ENCODE peak calls at places on chromosomes 12 and 14, in eight cellular contexts. One of them, this sample, is unnamed.

GRCh38 chr14:50860478-50861086 is 11.3 kb upstream of the ABHD12B start:
- DNase-seq in foreskin fibroblast: peak
- DNase-seq in A549: peak
- DNase-seq in body of pancreas: peak
- DNase-seq in IMR-90: peak
- DNase-seq in fibroblast of lung: peak
- DNase-seq in heart right ventricle: peak
- DNase-seq in CD8-positive, alpha-beta T cell: peak
- DNase-seq in this sample: peak

GRCh38 chr12:74393265-74393664 is 144.4 kb upstream of the ATXN7L3B start:
- DNase-seq in foreskin fibroblast: no peak
- DNase-seq in fibroblast of lung: no peak
- DNase-seq in IMR-90: no peak
- DNase-seq in CD8-positive, alpha-beta T cell: no peak
- DNase-seq in heart right ventricle: no peak
- DNase-seq in body of pancreas: no peak
- DNase-seq in A549: peak
- DNase-seq in this sample: no peak

GRCh38 chr14:70045715-70046535 is 142.8 kb downstream of the SLC8A3 start:
- DNase-seq in body of pancreas: peak
- DNase-seq in IMR-90: peak
- DNase-seq in heart right ventricle: peak
- DNase-seq in fibroblast of lung: peak
- DNase-seq in foreskin fibroblast: peak
- DNase-seq in CD8-positive, alpha-beta T cell: no peak
- DNase-seq in A549: peak
- DNase-seq in this sample: peak

GRCh38 chr14:93183596-93184317 is 940 bp downstream of the MOAP1 start:
- DNase-seq in A549: no peak
- DNase-seq in heart right ventricle: no peak
- DNase-seq in foreskin fibroblast: no peak
- DNase-seq in fibroblast of lung: no peak
- DNase-seq in IMR-90: no peak
- DNase-seq in body of pancreas: no peak
- DNase-seq in CD8-positive, alpha-beta T cell: no peak
- DNase-seq in this sample: no peak

GRCh38 chr12:70052476-70052875 is 190.8 kb upstream of the CNOT2 start:
- DNase-seq in IMR-90: no peak
- DNase-seq in heart right ventricle: no peak
- DNase-seq in body of pancreas: no peak
- DNase-seq in A549: no peak
- DNase-seq in CD8-positive, alpha-beta T cell: no peak
- DNase-seq in fibroblast of lung: no peak
- DNase-seq in foreskin fibroblast: no peak
- DNase-seq in this sample: no peak

GRCh38 chr12:67827820-67828383 is 161.3 kb upstream of the IFNG-AS1 start:
- DNase-seq in A549: peak
- DNase-seq in IMR-90: peak
- DNase-seq in CD8-positive, alpha-beta T cell: no peak
- DNase-seq in fibroblast of lung: peak
- DNase-seq in body of pancreas: no peak
- DNase-seq in foreskin fibroblast: peak
- DNase-seq in heart right ventricle: peak
- DNase-seq in this sample: no peak

GRCh38 chr12:45669093-45669492 is 60.4 kb upstream of the ARID2 start:
- DNase-seq in heart right ventricle: no peak
- DNase-seq in fibroblast of lung: peak
- DNase-seq in foreskin fibroblast: no peak
- DNase-seq in A549: no peak
- DNase-seq in body of pancreas: no peak
- DNase-seq in CD8-positive, alpha-beta T cell: no peak
- DNase-seq in IMR-90: peak
- DNase-seq in this sample: no peak

GRCh38 chr14:33618361-33619095 is 332.3 kb downstream of the EGLN3 start:
- DNase-seq in A549: no peak
- DNase-seq in foreskin fibroblast: no peak
- DNase-seq in fibroblast of lung: no peak
- DNase-seq in IMR-90: no peak
- DNase-seq in CD8-positive, alpha-beta T cell: no peak
- DNase-seq in heart right ventricle: no peak
- DNase-seq in body of pancreas: no peak
- DNase-seq in this sample: no peak

GRCh38 chr12:47017901-47018479 is 61.4 kb upstream of the PCED1B start:
- DNase-seq in A549: peak
- DNase-seq in heart right ventricle: no peak
- DNase-seq in foreskin fibroblast: no peak
- DNase-seq in CD8-positive, alpha-beta T cell: no peak
- DNase-seq in fibroblast of lung: no peak
- DNase-seq in body of pancreas: no peak
- DNase-seq in IMR-90: peak
- DNase-seq in this sample: no peak

GRCh38 chr12:1517007-1517406 is 77.4 kb downstream of the FBXL14 start:
- DNase-seq in foreskin fibroblast: peak
- DNase-seq in CD8-positive, alpha-beta T cell: peak
- DNase-seq in fibroblast of lung: peak
- DNase-seq in heart right ventricle: no peak
- DNase-seq in A549: peak
- DNase-seq in body of pancreas: no peak
- DNase-seq in IMR-90: peak
- DNase-seq in this sample: peak

GRCh38 chr12:130951636-130952035 is 2.1 kb upstream of the ADGRD1 start:
- DNase-seq in body of pancreas: no peak
- DNase-seq in IMR-90: no peak
- DNase-seq in A549: no peak
- DNase-seq in fibroblast of lung: no peak
- DNase-seq in foreskin fibroblast: no peak
- DNase-seq in CD8-positive, alpha-beta T cell: no peak
- DNase-seq in heart right ventricle: no peak
- DNase-seq in this sample: no peak

GRCh38 chr12:14886271-14886670 is 617 bp upstream of the MGP start:
- DNase-seq in body of pancreas: no peak
- DNase-seq in fibroblast of lung: no peak
- DNase-seq in A549: no peak
- DNase-seq in heart right ventricle: no peak
- DNase-seq in IMR-90: no peak
- DNase-seq in CD8-positive, alpha-beta T cell: no peak
- DNase-seq in foreskin fibroblast: no peak
- DNase-seq in this sample: no peak

GRCh38 chr12:30859226-30859625 is 67.3 kb upstream of the TSPAN11 start:
- DNase-seq in body of pancreas: no peak
- DNase-seq in CD8-positive, alpha-beta T cell: no peak
- DNase-seq in IMR-90: no peak
- DNase-seq in foreskin fibroblast: no peak
- DNase-seq in fibroblast of lung: no peak
- DNase-seq in A549: no peak
- DNase-seq in heart right ventricle: no peak
- DNase-seq in this sample: no peak

GRCh38 chr12:38149395-38150073 is 167.0 kb upstream of the ALG10B start:
- DNase-seq in heart right ventricle: no peak
- DNase-seq in IMR-90: no peak
- DNase-seq in CD8-positive, alpha-beta T cell: no peak
- DNase-seq in fibroblast of lung: no peak
- DNase-seq in body of pancreas: no peak
- DNase-seq in A549: peak
- DNase-seq in foreskin fibroblast: no peak
- DNase-seq in this sample: no peak

GRCh38 chr14:82710257-82710841 is 1176.7 kb upstream of the SEL1L start:
- DNase-seq in body of pancreas: peak
- DNase-seq in heart right ventricle: peak
- DNase-seq in A549: peak
- DNase-seq in CD8-positive, alpha-beta T cell: no peak
- DNase-seq in foreskin fibroblast: peak
- DNase-seq in fibroblast of lung: peak
- DNase-seq in IMR-90: peak
- DNase-seq in this sample: peak

GRCh38 chr12:68932123-68932700 is 759 bp downstream of the CPM start:
- DNase-seq in foreskin fibroblast: no peak
- DNase-seq in fibroblast of lung: no peak
- DNase-seq in body of pancreas: peak
- DNase-seq in heart right ventricle: no peak
- DNase-seq in CD8-positive, alpha-beta T cell: no peak
- DNase-seq in A549: no peak
- DNase-seq in IMR-90: no peak
- DNase-seq in this sample: no peak

GRCh38 chr12:8890313-8891084 is 23.8 kb upstream of the PHC1 start:
- DNase-seq in heart right ventricle: peak
- DNase-seq in A549: peak
- DNase-seq in body of pancreas: peak
- DNase-seq in foreskin fibroblast: peak
- DNase-seq in fibroblast of lung: peak
- DNase-seq in IMR-90: peak
- DNase-seq in CD8-positive, alpha-beta T cell: peak
- DNase-seq in this sample: peak

DNA sequence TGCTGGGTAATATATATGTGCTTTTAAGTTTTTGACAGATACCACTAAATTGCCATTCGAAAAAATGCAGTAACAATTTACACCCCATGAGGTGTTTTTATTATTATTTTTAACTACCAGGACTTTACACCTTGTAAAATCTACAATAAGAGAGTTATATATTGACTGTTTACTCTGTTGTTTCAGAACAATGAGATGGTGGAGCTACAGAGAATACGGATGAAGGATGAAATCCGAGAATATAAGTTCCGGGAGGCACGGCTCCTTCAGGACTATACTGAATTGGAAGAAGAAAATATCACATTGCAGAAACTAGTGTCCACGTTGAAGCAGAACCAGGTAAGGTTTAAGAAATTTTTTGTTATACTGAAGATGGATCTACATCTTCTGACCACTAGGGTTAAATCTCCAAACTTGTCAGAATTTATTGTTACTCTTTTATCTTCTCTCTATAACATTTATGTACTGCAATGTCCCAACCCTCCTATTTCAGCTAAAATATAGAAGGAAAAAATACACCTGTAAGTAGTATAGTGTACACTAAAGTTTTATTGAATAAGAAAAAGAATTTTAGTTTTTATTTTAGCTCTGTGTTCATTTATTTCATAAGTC is 105.4 kb upstream of the FGD4 start:
- DNase-seq in CD8-positive, alpha-beta T cell: no peak
- DNase-seq in heart right ventricle: no peak
- DNase-seq in body of pancreas: no peak
- DNase-seq in A549: no peak
- DNase-seq in fibroblast of lung: no peak
- DNase-seq in IMR-90: no peak
- DNase-seq in foreskin fibroblast: no peak
- DNase-seq in this sample: no peak
- TF ChIP-seq CTCF in CD8-positive, alpha-beta T cell: no peak
- TF ChIP-seq CTCF in heart right ventricle: no peak
- TF ChIP-seq CTCF in body of pancreas: no peak
- TF ChIP-seq CTCF in A549: no peak
- TF ChIP-seq CTCF in fibroblast of lung: no peak
- TF ChIP-seq CTCF in IMR-90: no peak
- TF ChIP-seq CTCF in foreskin fibroblast: no peak
- TF ChIP-seq CTCF in this sample: peak

DNA sequence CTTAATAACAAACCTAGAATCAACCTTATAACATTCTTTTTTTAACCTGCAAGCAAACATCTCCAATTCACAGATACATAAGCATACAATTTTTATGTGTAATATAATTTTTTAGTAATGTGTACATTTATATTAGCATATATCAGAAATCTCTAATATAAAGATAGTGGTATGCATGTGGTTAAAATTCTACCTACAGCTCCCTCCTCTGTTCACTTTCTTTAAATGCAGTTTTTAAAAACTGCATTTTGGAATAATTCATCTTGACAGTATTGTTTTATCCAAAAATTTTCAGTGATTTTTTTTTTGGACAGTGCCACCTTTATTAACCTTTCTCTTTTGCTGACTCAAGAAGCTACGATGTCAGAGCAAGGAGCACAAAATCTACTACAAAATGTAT is 13.2 kb upstream of the RXYLT1 start:
- DNase-seq in CD8-positive, alpha-beta T cell: no peak
- DNase-seq in heart right ventricle: no peak
- DNase-seq in fibroblast of lung: peak
- DNase-seq in IMR-90: no peak
- DNase-seq in foreskin fibroblast: no peak
- DNase-seq in A549: no peak
- DNase-seq in body of pancreas: no peak
- DNase-seq in this sample: no peak
- TF ChIP-seq CTCF in CD8-positive, alpha-beta T cell: no peak
- TF ChIP-seq CTCF in heart right ventricle: peak
- TF ChIP-seq CTCF in fibroblast of lung: peak
- TF ChIP-seq CTCF in IMR-90: peak
- TF ChIP-seq CTCF in foreskin fibroblast: no peak
- TF ChIP-seq CTCF in A549: no peak
- TF ChIP-seq CTCF in body of pancreas: no peak
- TF ChIP-seq CTCF in this sample: no peak

DNA sequence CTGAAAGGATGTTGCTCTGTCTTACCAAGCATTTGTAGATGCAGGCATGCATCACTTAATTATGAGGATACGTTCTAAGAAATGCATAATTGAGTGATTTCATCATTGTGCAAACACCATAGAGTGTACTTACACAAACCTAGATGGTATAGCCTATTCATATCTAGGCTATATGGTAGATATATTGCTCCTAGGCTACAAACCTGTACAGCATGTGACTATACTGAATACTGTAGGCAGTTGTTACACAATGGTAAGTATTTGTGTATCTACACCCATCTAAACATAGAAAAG is 75.9 kb downstream of the IFT81 start:
- DNase-seq in A549: no peak
- DNase-seq in foreskin fibroblast: peak
- DNase-seq in fibroblast of lung: peak
- DNase-seq in CD8-positive, alpha-beta T cell: no peak
- DNase-seq in body of pancreas: no peak
- DNase-seq in heart right ventricle: no peak
- DNase-seq in IMR-90: peak
- DNase-seq in this sample: no peak
- TF ChIP-seq CTCF in A549: no peak
- TF ChIP-seq CTCF in foreskin fibroblast: no peak
- TF ChIP-seq CTCF in fibroblast of lung: no peak
- TF ChIP-seq CTCF in CD8-positive, alpha-beta T cell: no peak
- TF ChIP-seq CTCF in body of pancreas: no peak
- TF ChIP-seq CTCF in heart right ventricle: no peak
- TF ChIP-seq CTCF in IMR-90: no peak
- TF ChIP-seq CTCF in this sample: no peak

GRCh38 chr14:52678591-52678990 is 16.8 kb downstream of the ERO1A start:
- DNase-seq in body of pancreas: no peak
- DNase-seq in foreskin fibroblast: no peak
- DNase-seq in fibroblast of lung: no peak
- DNase-seq in CD8-positive, alpha-beta T cell: no peak
- DNase-seq in A549: peak
- DNase-seq in heart right ventricle: no peak
- DNase-seq in IMR-90: no peak
- DNase-seq in this sample: no peak
- TF ChIP-seq CTCF in body of pancreas: no peak
- TF ChIP-seq CTCF in foreskin fibroblast: peak
- TF ChIP-seq CTCF in fibroblast of lung: peak
- TF ChIP-seq CTCF in CD8-positive, alpha-beta T cell: peak
- TF ChIP-seq CTCF in A549: peak
- TF ChIP-seq CTCF in heart right ventricle: peak
- TF ChIP-seq CTCF in IMR-90: peak
- TF ChIP-seq CTCF in this sample: peak

DNA sequence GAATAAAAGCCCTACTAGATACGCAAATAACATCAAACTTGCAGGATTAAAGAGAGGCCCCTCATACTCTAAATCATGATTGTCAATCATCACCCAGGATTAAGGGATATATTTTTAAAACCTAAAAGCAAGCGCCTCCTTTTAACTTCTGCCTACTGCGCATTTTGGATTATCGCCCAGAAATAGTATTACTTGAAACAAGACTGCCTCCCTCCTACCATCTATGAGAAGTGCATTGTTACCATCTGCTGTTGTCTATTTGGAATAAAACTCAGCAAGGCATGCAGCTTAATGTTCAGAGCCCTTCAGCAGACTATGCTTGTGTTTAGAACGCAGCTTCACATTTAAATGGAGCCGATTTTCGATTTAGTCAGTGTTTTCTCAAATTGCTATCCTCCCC is 79.6 kb downstream of the EXOC5 start:
- DNase-seq in fibroblast of lung: peak
- DNase-seq in body of pancreas: no peak
- DNase-seq in IMR-90: peak
- DNase-seq in foreskin fibroblast: no peak
- DNase-seq in A549: peak
- DNase-seq in heart right ventricle: no peak
- DNase-seq in CD8-positive, alpha-beta T cell: no peak
- DNase-seq in this sample: no peak
- TF ChIP-seq CTCF in fibroblast of lung: peak
- TF ChIP-seq CTCF in body of pancreas: peak
- TF ChIP-seq CTCF in IMR-90: peak
- TF ChIP-seq CTCF in foreskin fibroblast: no peak
- TF ChIP-seq CTCF in A549: no peak
- TF ChIP-seq CTCF in heart right ventricle: no peak
- TF ChIP-seq CTCF in CD8-positive, alpha-beta T cell: no peak
- TF ChIP-seq CTCF in this sample: no peak